ENCODE peak calls at places on chromosomes 6 and 20, in six cellular contexts. One of them, this sample, is unnamed.
A peak's percentile ranks its signal among the peaks of the same experiment; 100 is the strongest.

GRCh38 chr6:157428418-157429202 is 47.6 kb downstream of the ZDHHC14 start:
- DNase-seq in foreskin fibroblast: no peak
- DNase-seq in progenitor cell of endocrine pancreas: no peak
- DNase-seq in nephron progenitor cell: no peak
- DNase-seq in BE2C: peak; percentile 26
- DNase-seq in GM10248: no peak
- DNase-seq in this sample: no peak

GRCh38 chr6:101597711-101598110 is 204.2 kb downstream of the GRIK2 start:
- DNase-seq in BE2C: no peak
- DNase-seq in GM10248: no peak
- DNase-seq in nephron progenitor cell: no peak
- DNase-seq in progenitor cell of endocrine pancreas: no peak
- DNase-seq in foreskin fibroblast: peak; percentile 72
- DNase-seq in this sample: no peak

GRCh38 chr6:37038297-37039198 is 33.1 kb downstream of the FGD2 start:
- DNase-seq in progenitor cell of endocrine pancreas: no peak
- DNase-seq in nephron progenitor cell: no peak
- DNase-seq in foreskin fibroblast: no peak
- DNase-seq in BE2C: peak; percentile 78
- DNase-seq in GM10248: no peak
- DNase-seq in this sample: no peak

GRCh38 chr6:161462148-161462547 is 188.3 kb upstream of the AGPAT4 start:
- DNase-seq in GM10248: no peak
- DNase-seq in progenitor cell of endocrine pancreas: no peak
- DNase-seq in nephron progenitor cell: no peak
- DNase-seq in BE2C: no peak
- DNase-seq in foreskin fibroblast: no peak
- DNase-seq in this sample: no peak

GRCh38 chr20:32285621-32286334 is 8.3 kb downstream of the KIF3B start:
- DNase-seq in BE2C: no peak
- DNase-seq in nephron progenitor cell: no peak
- DNase-seq in progenitor cell of endocrine pancreas: no peak
- DNase-seq in foreskin fibroblast: peak; percentile 26
- DNase-seq in GM10248: peak; percentile 51
- DNase-seq in this sample: no peak

GRCh38 chr6:80143312-80143960 is 37.0 kb downstream of the BCKDHB start:
- DNase-seq in progenitor cell of endocrine pancreas: no peak
- DNase-seq in nephron progenitor cell: no peak
- DNase-seq in foreskin fibroblast: peak; percentile 91
- DNase-seq in GM10248: no peak
- DNase-seq in BE2C: peak; percentile 44
- DNase-seq in this sample: no peak

GRCh38 chr20:36170542-36171215 is 16.1 kb downstream of the EPB41L1 start:
- DNase-seq in nephron progenitor cell: no peak
- DNase-seq in BE2C: no peak
- DNase-seq in foreskin fibroblast: no peak
- DNase-seq in progenitor cell of endocrine pancreas: no peak
- DNase-seq in GM10248: no peak
- DNase-seq in this sample: no peak

GRCh38 chr6:36556281-36556680 is 9.0 kb upstream of the STK38 start:
- DNase-seq in progenitor cell of endocrine pancreas: no peak
- DNase-seq in nephron progenitor cell: no peak
- DNase-seq in BE2C: no peak
- DNase-seq in foreskin fibroblast: no peak
- DNase-seq in GM10248: no peak
- DNase-seq in this sample: no peak

GRCh38 chr6:219641-220198 is 72.6 kb upstream of the DUSP22 start:
- DNase-seq in GM10248: no peak
- DNase-seq in foreskin fibroblast: peak; percentile 18
- DNase-seq in BE2C: no peak
- DNase-seq in nephron progenitor cell: peak; percentile 58
- DNase-seq in progenitor cell of endocrine pancreas: no peak
- DNase-seq in this sample: peak; percentile 49

GRCh38 chr6:110999634-111000270 is 17.9 kb downstream of the RPF2 start:
- DNase-seq in GM10248: no peak
- DNase-seq in nephron progenitor cell: no peak
- DNase-seq in progenitor cell of endocrine pancreas: no peak
- DNase-seq in foreskin fibroblast: peak; percentile 23
- DNase-seq in BE2C: no peak
- DNase-seq in this sample: no peak

GRCh38 chr20:46970937-46971630 is 76.4 kb downstream of the EYA2 start:
- DNase-seq in nephron progenitor cell: peak; percentile 27
- DNase-seq in foreskin fibroblast: peak; percentile 60
- DNase-seq in BE2C: peak; percentile 35
- DNase-seq in progenitor cell of endocrine pancreas: no peak
- DNase-seq in GM10248: no peak
- DNase-seq in this sample: no peak

GRCh38 chr20:354298-354977 is 7.5 kb downstream of the NRSN2 start:
- DNase-seq in foreskin fibroblast: peak; percentile 48
- DNase-seq in BE2C: peak; percentile 59
- DNase-seq in nephron progenitor cell: peak; percentile 82
- DNase-seq in progenitor cell of endocrine pancreas: peak; percentile 68
- DNase-seq in GM10248: peak; percentile 91
- DNase-seq in this sample: peak; percentile 70

GRCh38 chr6:24330137-24330732 is 27.6 kb downstream of the DCDC2 start:
- DNase-seq in GM10248: no peak
- DNase-seq in foreskin fibroblast: no peak
- DNase-seq in BE2C: no peak
- DNase-seq in progenitor cell of endocrine pancreas: no peak
- DNase-seq in nephron progenitor cell: no peak
- DNase-seq in this sample: no peak

GRCh38 chr20:6756961-6757595 is 10.4 kb upstream of the BMP2 start:
- DNase-seq in GM10248: no peak
- DNase-seq in BE2C: no peak
- DNase-seq in nephron progenitor cell: no peak
- DNase-seq in foreskin fibroblast: no peak
- DNase-seq in progenitor cell of endocrine pancreas: no peak
- DNase-seq in this sample: no peak

GRCh38 chr20:51565741-51566140 is 23.2 kb upstream of the NFATC2 start:
- DNase-seq in BE2C: no peak
- DNase-seq in nephron progenitor cell: no peak
- DNase-seq in foreskin fibroblast: peak; percentile 59
- DNase-seq in GM10248: no peak
- DNase-seq in progenitor cell of endocrine pancreas: no peak
- DNase-seq in this sample: no peak

GRCh38 chr20:58737198-58737597 is 44.6 kb downstream of the NPEPL1 start:
- DNase-seq in progenitor cell of endocrine pancreas: no peak
- DNase-seq in foreskin fibroblast: no peak
- DNase-seq in GM10248: no peak
- DNase-seq in BE2C: no peak
- DNase-seq in nephron progenitor cell: no peak
- DNase-seq in this sample: no peak

GRCh38 chr6:52157301-52157930 is 28.8 kb upstream of the IL17A start:
- DNase-seq in nephron progenitor cell: no peak
- DNase-seq in progenitor cell of endocrine pancreas: no peak
- DNase-seq in GM10248: peak; percentile 22
- DNase-seq in BE2C: no peak
- DNase-seq in foreskin fibroblast: peak; percentile 7
- DNase-seq in this sample: no peak

GRCh38 chr20:23123886-23124285 is 37.8 kb upstream of the CD93 start:
- DNase-seq in nephron progenitor cell: no peak
- DNase-seq in BE2C: no peak
- DNase-seq in progenitor cell of endocrine pancreas: no peak
- DNase-seq in GM10248: no peak
- DNase-seq in foreskin fibroblast: no peak
- DNase-seq in this sample: no peak

GRCh38 chr6:43246301-43247114 is 3.2 kb downstream of the TTBK1 start:
- DNase-seq in nephron progenitor cell: peak; percentile 69
- DNase-seq in foreskin fibroblast: no peak
- DNase-seq in GM10248: peak; percentile 48
- DNase-seq in progenitor cell of endocrine pancreas: peak; percentile 61
- DNase-seq in BE2C: peak; percentile 63
- DNase-seq in this sample: no peak

GRCh38 chr6:112571486-112571885 is 224.4 kb downstream of the RFPL4B start:
- DNase-seq in progenitor cell of endocrine pancreas: no peak
- DNase-seq in foreskin fibroblast: no peak
- DNase-seq in GM10248: no peak
- DNase-seq in nephron progenitor cell: no peak
- DNase-seq in BE2C: no peak
- DNase-seq in this sample: no peak

GRCh38 chr20:50824137-50824536 is 29.3 kb downstream of the BCAS4 start:
- DNase-seq in foreskin fibroblast: peak; percentile 93
- DNase-seq in nephron progenitor cell: no peak
- DNase-seq in GM10248: no peak
- DNase-seq in progenitor cell of endocrine pancreas: no peak
- DNase-seq in BE2C: no peak
- DNase-seq in this sample: no peak

GRCh38 chr6:145468534-145468933 is 266.8 kb downstream of the EPM2A start:
- DNase-seq in BE2C: no peak
- DNase-seq in nephron progenitor cell: no peak
- DNase-seq in foreskin fibroblast: no peak
- DNase-seq in GM10248: no peak
- DNase-seq in progenitor cell of endocrine pancreas: no peak
- DNase-seq in this sample: no peak

GRCh38 chr6:24004062-24004461 is 122.0 kb upstream of the NRSN1 start:
- DNase-seq in foreskin fibroblast: no peak
- DNase-seq in progenitor cell of endocrine pancreas: no peak
- DNase-seq in GM10248: no peak
- DNase-seq in BE2C: no peak
- DNase-seq in nephron progenitor cell: no peak
- DNase-seq in this sample: no peak

GRCh38 chr6:54897462-54898189 is 51.1 kb downstream of the FAM83B start:
- DNase-seq in BE2C: no peak
- DNase-seq in GM10248: no peak
- DNase-seq in foreskin fibroblast: no peak
- DNase-seq in nephron progenitor cell: no peak
- DNase-seq in progenitor cell of endocrine pancreas: no peak
- DNase-seq in this sample: no peak

GRCh38 chr20:24522452-24523330 is 53.3 kb downstream of the SYNDIG1 start:
- DNase-seq in progenitor cell of endocrine pancreas: no peak
- DNase-seq in foreskin fibroblast: no peak
- DNase-seq in GM10248: no peak
- DNase-seq in nephron progenitor cell: no peak
- DNase-seq in BE2C: no peak
- DNase-seq in this sample: no peak

GRCh38 chr6:41352907-41353306 is 17.5 kb downstream of the NCR2 start:
- DNase-seq in nephron progenitor cell: no peak
- DNase-seq in foreskin fibroblast: no peak
- DNase-seq in progenitor cell of endocrine pancreas: no peak
- DNase-seq in BE2C: no peak
- DNase-seq in GM10248: no peak
- DNase-seq in this sample: no peak

GRCh38 chr6:125950293-125950692 is 6.3 kb upstream of the HINT3 start:
- DNase-seq in GM10248: no peak
- DNase-seq in BE2C: no peak
- DNase-seq in foreskin fibroblast: peak; percentile 67
- DNase-seq in progenitor cell of endocrine pancreas: no peak
- DNase-seq in nephron progenitor cell: no peak
- DNase-seq in this sample: no peak

GRCh38 chr20:61426361-61426760 is 174.3 kb downstream of the CDH4 start:
- DNase-seq in BE2C: no peak
- DNase-seq in GM10248: no peak
- DNase-seq in progenitor cell of endocrine pancreas: no peak
- DNase-seq in nephron progenitor cell: no peak
- DNase-seq in foreskin fibroblast: no peak
- DNase-seq in this sample: no peak
- TF ChIP-seq CTCF in BE2C: no peak
- TF ChIP-seq CTCF in GM10248: no peak
- TF ChIP-seq CTCF in progenitor cell of endocrine pancreas: no peak
- TF ChIP-seq CTCF in nephron progenitor cell: no peak
- TF ChIP-seq CTCF in foreskin fibroblast: no peak
- TF ChIP-seq CTCF in this sample: no peak

GRCh38 chr6:151624481-151624880 is 130.7 kb downstream of the CCDC170 start:
- DNase-seq in GM10248: no peak
- DNase-seq in nephron progenitor cell: no peak
- DNase-seq in BE2C: no peak
- DNase-seq in foreskin fibroblast: no peak
- DNase-seq in progenitor cell of endocrine pancreas: no peak
- DNase-seq in this sample: no peak
- TF ChIP-seq CTCF in GM10248: no peak
- TF ChIP-seq CTCF in nephron progenitor cell: no peak
- TF ChIP-seq CTCF in BE2C: no peak
- TF ChIP-seq CTCF in foreskin fibroblast: no peak
- TF ChIP-seq CTCF in progenitor cell of endocrine pancreas: no peak
- TF ChIP-seq CTCF in this sample: no peak

GRCh38 chr6:32971581-32972352 is 3.4 kb downstream of the BRD2 start:
- DNase-seq in progenitor cell of endocrine pancreas: peak; percentile 99
- DNase-seq in BE2C: peak; percentile 99
- DNase-seq in GM10248: peak; percentile 95
- DNase-seq in foreskin fibroblast: peak; percentile 100
- DNase-seq in nephron progenitor cell: peak; percentile 99
- DNase-seq in this sample: peak; percentile 99
- TF ChIP-seq CTCF in progenitor cell of endocrine pancreas: no peak
- TF ChIP-seq CTCF in BE2C: no peak
- TF ChIP-seq CTCF in GM10248: no peak
- TF ChIP-seq CTCF in foreskin fibroblast: no peak
- TF ChIP-seq CTCF in nephron progenitor cell: no peak
- TF ChIP-seq CTCF in this sample: no peak

GRCh38 chr6:97925504-97925903 is 642.5 kb upstream of the MMS22L start:
- DNase-seq in nephron progenitor cell: no peak
- DNase-seq in foreskin fibroblast: no peak
- DNase-seq in GM10248: no peak
- DNase-seq in BE2C: no peak
- DNase-seq in progenitor cell of endocrine pancreas: no peak
- DNase-seq in this sample: no peak
- TF ChIP-seq CTCF in nephron progenitor cell: no peak
- TF ChIP-seq CTCF in foreskin fibroblast: no peak
- TF ChIP-seq CTCF in GM10248: no peak
- TF ChIP-seq CTCF in BE2C: peak; percentile 15
- TF ChIP-seq CTCF in progenitor cell of endocrine pancreas: peak; percentile 51
- TF ChIP-seq CTCF in this sample: no peak

This sample was measured in activated B cell treated with CpG ODN at 0.5 μM for 24 hours.